ENCODE peak calls at places on chromosomes 16 and 17, in seven cellular contexts. T, Q, D, N, Y, S and G are unnamed samples.

GRCh38 chr17:34709108-34709779 is 129.9 kb downstream of the TMEM132E start:
- DNase-seq in T (no peak), Q (no peak), D (no peak), N (no peak), Y (no peak), S (no peak), G (no peak)

GRCh38 chr17:2939714-2940351 is 123.6 kb downstream of the OR1D5 start:
- DNase-seq in T (no peak), Q (no peak), D (no peak), N (no peak), Y (no peak), S (no peak), G (no peak)

GRCh38 chr17:35087731-35088646 is 24.5 kb upstream of the RFFL start:
- DNase-seq in T (peak; percentile 53), Q (peak; percentile 46), D (peak; percentile 44), N (no peak), Y (peak; percentile 61), S (no peak), G (peak; percentile 49)

GRCh38 chr17:45861185-45861584 is 16.5 kb downstream of the SPPL2C start:
- DNase-seq in T (no peak), Q (no peak), D (no peak), N (no peak), Y (no peak), S (no peak), G (no peak)

GRCh38 chr17:47872651-47873161 is 21.7 kb upstream of the SP6 start:
- DNase-seq in T (peak; percentile 22), Q (no peak), D (no peak), N (no peak), Y (no peak), S (no peak), G (peak; percentile 37)

GRCh38 chr16:48608452-48608851 is 1.5 kb downstream of the N4BP1 start:
- DNase-seq in T (no peak), Q (no peak), D (peak; percentile 46), N (peak; percentile 61), Y (no peak), S (peak; percentile 20), G (no peak)

GRCh38 chr17:42361781-42362186 is 26.5 kb downstream of the STAT3 start:
- DNase-seq in T (no peak), Q (no peak), D (no peak), N (no peak), Y (no peak), S (peak; percentile 14), G (no peak)

GRCh38 chr16:71883849-71884638 is at the start of gene ZNF821:
- DNase-seq in T (peak; percentile 70), Q (peak; percentile 73), D (peak; percentile 52), N (no peak), Y (peak; percentile 90), S (peak; percentile 58), G (peak; percentile 49)

GRCh38 chr17:42403150-42403549 is 14.9 kb upstream of the STAT3 start:
- DNase-seq in T (no peak), Q (no peak), D (no peak), N (no peak), Y (no peak), S (peak; percentile 41), G (no peak)

GRCh38 chr16:57422026-57422944 is 17.7 kb downstream of the CCL17 start:
- DNase-seq in T (peak; percentile 68), Q (peak; percentile 56), D (peak; percentile 65), N (no peak), Y (peak; percentile 55), S (no peak), G (peak; percentile 79)

GRCh38 chr17:28999216-28999615 is 6.6 kb downstream of the SEZ6 start:
- DNase-seq in T (no peak), Q (no peak), D (no peak), N (no peak), Y (no peak), S (no peak), G (no peak)

GRCh38 chr17:7440823-7441174 is 1.5 kb downstream of the FGF11 start:
- DNase-seq in T (peak; percentile 29), Q (peak; percentile 34), D (peak; percentile 41), N (no peak), Y (peak; percentile 65), S (no peak), G (peak; percentile 22)

GRCh38 chr16:84884311-84885023 is 64.7 kb downstream of the CRISPLD2 start:
- DNase-seq in T (no peak), Q (no peak), D (no peak), N (no peak), Y (no peak), S (no peak), G (no peak)

GRCh38 chr17:65742433-65743312 is 181.2 kb upstream of the AXIN2 start:
- DNase-seq in T (peak; percentile 93), Q (no peak), D (peak; percentile 88), N (no peak), Y (no peak), S (no peak), G (peak; percentile 89)

GRCh38 chr17:36593651-36594316 is 2.1 kb downstream of the DHRS11 start:
- DNase-seq in T (no peak), Q (no peak), D (no peak), N (no peak), Y (no peak), S (no peak), G (no peak)

GRCh38 chr17:76667786-76668453 is 24.4 kb upstream of the ST6GALNAC1 start:
- DNase-seq in T (no peak), Q (no peak), D (no peak), N (no peak), Y (no peak), S (no peak), G (no peak)

GRCh38 chr16:69542974-69543373 is 22.8 kb upstream of the NFAT5 start:
- DNase-seq in T (no peak), Q (no peak), D (peak; percentile 60), N (no peak), Y (no peak), S (no peak), G (peak; percentile 51)

GRCh38 chr16:21274172-21274726 is 3.8 kb downstream of the CRYM start:
- DNase-seq in T (no peak), Q (no peak), D (no peak), N (no peak), Y (no peak), S (no peak), G (no peak)

GRCh38 chr16:75687361-75687760 is 10.6 kb upstream of the CPHXL2 start:
- DNase-seq in T (no peak), Q (no peak), D (no peak), N (no peak), Y (no peak), S (no peak), G (no peak)

GRCh38 chr17:29560306-29560705 is 6.5 kb downstream of the ABHD15 start:
- DNase-seq in T (no peak), Q (no peak), D (no peak), N (no peak), Y (no peak), S (no peak), G (no peak)

GRCh38 chr16:11229432-11229831 is 26.6 kb downstream of the SOCS1 start:
- DNase-seq in T (no peak), Q (no peak), D (no peak), N (no peak), Y (no peak), S (no peak), G (no peak)

GRCh38 chr17:83036666-83037065 is 42.7 kb upstream of the METRNL start:
- DNase-seq in T (no peak), Q (no peak), D (no peak), N (no peak), Y (peak; percentile 23), S (no peak), G (no peak)

GRCh38 chr16:2905241-2905987 is 6.3 kb upstream of the FLYWCH1 start:
- DNase-seq in T (peak; percentile 99), Q (peak; percentile 99), D (peak; percentile 99), N (peak; percentile 94), Y (peak; percentile 100), S (peak; percentile 76), G (peak; percentile 99)
- TF ChIP-seq CTCF in T (no peak), Q (no peak), D (no peak), N (no peak), Y (no peak), S (no peak), G (no peak)

GRCh38 chr17:78864117-78864516 is 23.5 kb upstream of the USP36 start:
- DNase-seq in T (no peak), Q (no peak), D (no peak), N (no peak), Y (no peak), S (no peak), G (no peak)

GRCh38 chr17:78865682-78866390 is 25.2 kb upstream of the USP36 start:
- DNase-seq in T (peak; percentile 83), Q (peak; percentile 94), D (peak; percentile 83), N (no peak), Y (peak; percentile 92), S (peak; percentile 58), G (peak; percentile 83)

GRCh38 chr17:78861229-78861628 is 20.6 kb upstream of the USP36 start:
- DNase-seq in T (no peak), Q (no peak), D (no peak), N (no peak), Y (no peak), S (no peak), G (no peak)

GRCh38 chr17:78859051-78859450 is 18.4 kb upstream of the USP36 start:
- DNase-seq in T (no peak), Q (no peak), D (no peak), N (no peak), Y (no peak), S (no peak), G (no peak)

GRCh38 chr17:78862073-78863023 is 21.7 kb upstream of the USP36 start:
- DNase-seq in T (peak; percentile 99), Q (peak; percentile 92), D (peak; percentile 98), N (no peak), Y (peak; percentile 80), S (no peak), G (peak; percentile 97)
- H3K4me3 ChIP-seq in T (no peak overlapping the region), Q (no peak overlapping the region), D (no peak overlapping the region), N (no peak overlapping the region), Y (no peak overlapping the region), S (no peak overlapping the region), G (peak overlapping the region; percentile 40)

GRCh38 chr17:27502526-27503324 is 46.5 kb downstream of the KSR1 start:
- DNase-seq in T (peak; percentile 80), Q (no peak), D (peak; percentile 33), N (no peak), Y (peak; percentile 73), S (no peak), G (peak; percentile 93)

GRCh38 chr17:27503636-27504035 is 47.4 kb downstream of the KSR1 start:
- DNase-seq in T (no peak), Q (no peak), D (no peak), N (no peak), Y (no peak), S (no peak), G (no peak)

GRCh38 chr17:27499451-27500265 is 43.4 kb downstream of the KSR1 start:
- DNase-seq in T (no peak), Q (no peak), D (no peak), N (no peak), Y (no peak), S (no peak), G (no peak)

GRCh38 chr17:27506348-27507218 is 50.3 kb downstream of the KSR1 start:
- DNase-seq in T (peak; percentile 66), Q (no peak), D (no peak), N (peak; percentile 70), Y (no peak), S (no peak), G (no peak)

GRCh38 chr17:27504188-27504995 is 48.1 kb downstream of the KSR1 start:
- DNase-seq in T (no peak), Q (peak; percentile 43), D (no peak), N (no peak), Y (no peak), S (no peak), G (no peak)
- TF ChIP-seq CTCF in T (no peak), Q (no peak), D (no peak), N (no peak), Y (no peak), S (no peak), G (no peak)

GRCh38 chr17:59372138-59372751 is 40.8 kb downstream of the YPEL2 start:
- DNase-seq in T (peak; percentile 60), Q (peak; percentile 29), D (peak; percentile 78), N (peak; percentile 79), Y (no peak), S (no peak), G (peak; percentile 91)
- H3K4me3 ChIP-seq in T (no peak overlapping the region), Q (no peak overlapping the region), D (no peak overlapping the region), N (peak overlapping the region; percentile 18), Y (no peak overlapping the region), S (no peak overlapping the region), G (no peak overlapping the region)